ENCODE peak calls at places on chromosomes 16 and 17, in ten cellular contexts. L, N, M, R, X, W, F, G, E and D are unnamed samples.

GRCh38 chr17:74736423-74737298 is at the start of gene RAB37:
- DNase-seq in F (no peak), E (no peak), R (no peak), W (no peak), N (peak), L (no peak), X (peak), G (no peak), M (peak), D (peak)

GRCh38 chr16:47644661-47645060 is 183.5 kb downstream of the PHKB start:
- DNase-seq in G (no peak), E (no peak), W (no peak), X (no peak), R (no peak), L (no peak), N (no peak), F (peak), M (peak), D (no peak)

GRCh38 chr17:48310748-48311213 is 119.2 kb downstream of the SKAP1 start:
- DNase-seq in L (no peak), G (no peak), F (no peak), N (no peak), W (no peak), M (no peak), E (no peak), R (no peak), X (no peak), D (no peak)

GRCh38 chr16:73483934-73484712 is 436.2 kb upstream of the ZFHX3 start:
- DNase-seq in L (no peak), R (no peak), N (no peak), X (no peak), F (no peak), G (no peak), W (no peak), E (no peak), M (no peak), D (no peak)

GRCh38 chr16:56634715-56635440 is 2.4 kb downstream of the MT1M start:
- DNase-seq in M (no peak), X (no peak), G (no peak), F (no peak), N (no peak), R (no peak), W (no peak), E (no peak), L (no peak), D (no peak)

GRCh38 chr17:1713878-1714487 is 3.8 kb upstream of the TLCD2 start:
- DNase-seq in L (peak), M (no peak), E (no peak), X (peak), R (peak), W (no peak), F (peak), G (no peak), N (peak), D (no peak)

GRCh38 chr17:50076221-50076590 is 18.9 kb upstream of the PDK2 start:
- DNase-seq in N (no peak), X (no peak), E (no peak), F (no peak), L (no peak), R (no peak), W (no peak), M (no peak), G (no peak), D (no peak)

GRCh38 chr16:3774156-3774767 is 56.9 kb upstream of the TRAP1 start:
- DNase-seq in X (peak), G (no peak), E (no peak), L (no peak), M (no peak), R (peak), F (peak), N (no peak), W (no peak), D (no peak)

GRCh38 chr17:27986805-27987684 is 55.4 kb upstream of the NLK start:
- DNase-seq in G (no peak), L (peak), N (no peak), M (no peak), W (no peak), F (no peak), E (no peak), X (no peak), R (peak), D (no peak)

GRCh38 chr17:27990979-27991378 is 51.5 kb upstream of the NLK start:
- DNase-seq in G (no peak), L (no peak), F (no peak), M (no peak), X (no peak), N (no peak), E (no peak), R (no peak), W (no peak), D (no peak)

GRCh38 chr17:27989046-27989445 is 53.4 kb upstream of the NLK start:
- DNase-seq in E (no peak), F (no peak), R (no peak), G (no peak), N (no peak), L (peak), X (no peak), M (no peak), W (no peak), D (no peak)

GRCh38 chr17:27991594-27991993 is 50.9 kb upstream of the NLK start:
- DNase-seq in M (no peak), L (peak), R (no peak), E (no peak), G (no peak), X (no peak), N (no peak), F (no peak), W (no peak), D (no peak)

GRCh38 chr17:27990100-27990499 is 52.4 kb upstream of the NLK start:
- DNase-seq in G (no peak), N (no peak), L (no peak), R (no peak), X (no peak), M (no peak), W (no peak), E (no peak), F (no peak), D (no peak)
- TF ChIP-seq CTCF in G (no peak), N (no peak), L (no peak), R (no peak), X (no peak), M (no peak), W (no peak), E (no peak), F (no peak), D (no peak)

GRCh38 chr17:77528516-77529327 is 388.0 kb downstream of the SEC14L1 start:
- DNase-seq in M (no peak), X (no peak), R (no peak), G (no peak), N (no peak), W (no peak), E (peak), F (no peak), L (no peak), D (no peak)

GRCh38 chr17:77529328-77529650 is 388.5 kb downstream of the SEC14L1 start:
- DNase-seq in M (no peak), R (no peak), W (no peak), L (no peak), F (no peak), X (no peak), G (no peak), N (no peak), E (no peak), D (no peak)

GRCh38 chr17:77526728-77527355 is 386.1 kb downstream of the SEC14L1 start:
- DNase-seq in M (no peak), N (no peak), W (no peak), X (no peak), L (no peak), G (no peak), R (no peak), E (no peak), F (no peak), D (no peak)

GRCh38 chr17:77527394-77527793 is 386.6 kb downstream of the SEC14L1 start:
- DNase-seq in X (no peak), L (no peak), R (no peak), F (no peak), N (no peak), G (no peak), M (no peak), W (no peak), E (no peak), D (no peak)

GRCh38 chr17:77527836-77528505 is 387.2 kb downstream of the SEC14L1 start:
- DNase-seq in R (no peak), W (no peak), F (no peak), G (no peak), N (no peak), E (peak), L (no peak), M (no peak), X (no peak), D (no peak)
- H3K4me3 ChIP-seq in R (no peak), W (peak), F (no peak), G (no peak), N (peak), E (no peak), L (no peak), M (no peak), X (no peak), D (no peak)

DNA sequence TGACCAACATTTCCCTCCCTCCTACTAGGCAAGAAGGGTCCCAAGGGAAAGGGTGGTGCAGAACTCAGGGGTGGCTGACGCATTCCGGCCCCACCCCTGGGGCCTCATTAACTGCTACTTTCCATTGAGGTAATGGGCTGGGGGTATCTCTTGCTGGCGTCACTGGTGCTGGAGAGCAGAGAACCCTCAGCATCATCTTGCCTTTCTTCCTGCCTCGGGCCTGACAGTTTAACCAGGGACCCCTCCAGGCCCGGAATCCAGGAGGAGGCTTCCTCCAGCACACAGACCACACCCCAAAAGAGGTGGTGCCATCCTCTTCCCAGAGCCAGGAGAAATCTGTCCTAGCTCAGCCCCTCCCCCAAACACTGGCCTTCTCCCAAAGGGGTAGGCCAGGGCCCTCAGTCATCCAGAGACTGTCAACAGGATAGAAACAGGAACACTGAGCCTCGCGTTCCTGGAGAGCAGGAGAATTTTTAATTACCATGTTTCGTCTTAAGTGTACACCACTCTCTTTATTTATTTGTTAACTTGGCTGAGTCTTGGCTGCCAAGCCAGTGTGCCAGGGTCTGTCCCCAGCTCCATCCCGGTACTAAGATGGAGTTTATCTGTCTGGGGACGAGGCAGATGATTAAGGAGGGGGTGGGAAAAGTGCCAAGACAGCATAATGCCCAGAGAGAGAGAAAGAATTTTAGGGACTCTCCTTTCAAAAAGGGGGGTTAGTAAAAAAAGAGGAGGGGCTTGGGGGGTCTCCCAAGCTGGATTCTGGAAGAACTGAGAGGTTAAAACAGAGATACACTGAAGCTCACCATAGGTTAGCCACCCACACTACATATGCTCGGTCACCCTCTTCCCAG is 5.1 kb downstream of the ETV4 start:
- DNase-seq in R (no peak), N (no peak), E (no peak), M (peak), F (no peak), G (no peak), X (no peak), W (no peak), L (no peak), D (no peak)
- TF ChIP-seq POLR2A in R (no peak), N (no peak), E (no peak), M (no peak), F (no peak), G (no peak), X (no peak), W (no peak), L (no peak), D (no peak)

GRCh38 chr17:11140501-11140900 is 100.5 kb upstream of the SHISA6 start:
- DNase-seq in F (no peak), X (no peak), E (no peak), G (no peak), R (no peak), N (no peak), W (no peak), M (no peak), L (no peak), D (no peak)

GRCh38 chr17:11142231-11142630 is 98.8 kb upstream of the SHISA6 start:
- DNase-seq in G (no peak), N (no peak), W (no peak), M (no peak), R (no peak), E (no peak), L (no peak), X (no peak), F (no peak), D (no peak)

GRCh38 chr17:11140028-11140427 is 101.0 kb upstream of the SHISA6 start:
- DNase-seq in W (no peak), X (peak), L (no peak), E (no peak), M (no peak), G (no peak), R (no peak), F (no peak), N (no peak), D (no peak)

GRCh38 chr17:11144358-11145233 is 96.4 kb upstream of the SHISA6 start:
- DNase-seq in M (peak), R (no peak), F (no peak), G (peak), N (peak), E (no peak), L (no peak), X (peak), W (no peak), D (peak)
- TF ChIP-seq CTCF in M (peak), R (peak), F (no peak), G (no peak), N (peak), E (no peak), L (peak), X (peak), W (peak), D (no peak)

DNA sequence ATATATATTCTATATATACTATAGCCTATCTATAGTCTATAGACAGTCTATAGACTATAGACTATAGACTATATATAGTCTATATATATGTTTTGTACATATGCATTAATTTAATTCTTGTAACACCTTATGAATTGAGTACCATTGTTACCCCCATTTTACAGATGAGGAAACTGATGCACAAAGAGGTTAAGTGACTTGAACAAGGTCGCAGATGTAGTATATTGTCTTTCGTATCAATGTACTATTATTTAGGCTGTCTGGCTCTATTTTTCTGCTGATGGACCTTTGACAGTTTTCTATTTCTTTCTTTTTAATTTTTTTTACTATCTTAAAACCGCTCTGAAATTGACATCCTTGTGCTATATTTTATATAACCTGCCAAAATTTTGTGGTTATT is 14.6 kb downstream of the LRRC36 start:
- DNase-seq in E (no peak), N (no peak), F (no peak), G (no peak), X (no peak), L (no peak), R (no peak), M (no peak), W (no peak), D (no peak)
- H3K4me3 ChIP-seq in E (no peak), N (no peak), F (no peak), G (no peak), X (no peak), L (no peak), R (no peak), M (no peak), W (no peak), D (no peak)

GRCh38 chr17:81711814-81712467 is at the start of gene SLC25A10:
- DNase-seq in F (peak), G (no peak), N (peak), R (peak), X (peak), W (no peak), M (peak), L (peak), E (peak), D (peak)

GRCh38 chr17:81713004-81713555 is 996 bp downstream of the SLC25A10 start:
- DNase-seq in E (peak), M (no peak), W (no peak), N (no peak), G (no peak), X (no peak), F (no peak), R (no peak), L (no peak), D (no peak)

GRCh38 chr17:81712468-81713003 is 452 bp downstream of the SLC25A10 start:
- DNase-seq in L (no peak), W (no peak), F (no peak), G (no peak), E (peak), N (peak), X (peak), M (peak), R (no peak), D (peak)

GRCh38 chr17:81708739-81709185 is 3.3 kb upstream of the SLC25A10 start:
- DNase-seq in R (no peak), N (no peak), F (no peak), W (no peak), M (no peak), E (no peak), L (no peak), X (no peak), G (no peak), D (no peak)

DNA sequence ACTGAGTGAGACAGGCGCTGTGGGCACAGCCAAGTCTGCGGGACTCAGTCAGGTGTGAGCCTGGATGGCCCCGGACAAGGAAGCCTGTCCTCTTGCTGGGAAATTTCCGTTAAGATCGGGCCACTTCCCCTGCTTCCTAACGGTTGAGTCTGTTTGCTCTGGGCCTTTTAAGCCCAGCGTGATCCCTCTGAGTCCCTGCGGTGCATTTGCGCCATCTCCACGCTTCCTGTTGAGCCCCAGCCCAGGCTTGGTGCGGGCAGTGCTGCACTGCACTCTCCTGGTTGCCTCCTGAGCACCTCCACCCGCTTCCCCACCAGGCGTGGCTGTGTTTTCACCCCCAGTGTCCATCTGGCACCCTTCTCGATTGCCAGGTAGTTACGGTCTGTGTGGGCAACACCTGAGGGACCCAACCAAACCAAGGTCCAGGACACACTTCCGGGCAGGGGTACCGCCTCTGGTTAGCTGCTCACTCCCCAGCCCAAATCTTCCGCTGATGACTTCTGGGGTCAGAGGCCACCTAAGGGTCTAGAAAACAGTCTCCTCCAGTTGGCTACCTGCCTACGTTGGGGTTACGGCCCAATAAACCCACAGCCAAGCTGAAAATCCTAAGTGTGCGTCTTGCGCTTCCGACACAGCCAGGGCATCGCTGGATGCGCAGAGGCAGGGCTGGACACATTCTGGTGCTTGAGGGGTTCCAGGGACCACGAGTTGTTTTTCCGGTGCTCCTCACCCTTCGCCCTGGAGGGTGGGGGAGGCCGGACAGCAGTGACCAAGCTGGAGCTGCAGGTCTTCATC is 1.4 kb upstream of the SLC25A10 start:
- DNase-seq in L (no peak), M (peak), G (no peak), F (no peak), X (peak), R (no peak), N (no peak), E (no peak), W (no peak), D (no peak)
- TF ChIP-seq POLR2A in L (no peak), M (peak), G (no peak), F (no peak), X (no peak), R (no peak), N (peak), E (no peak), W (no peak), D (no peak)

GRCh38 chr16:48865511-48865910 is 255.5 kb upstream of the N4BP1 start:
- DNase-seq in L (no peak), X (no peak), F (no peak), M (no peak), W (no peak), N (no peak), G (no peak), E (no peak), R (no peak), D (no peak)

GRCh38 chr16:48864055-48864454 is 254.1 kb upstream of the N4BP1 start:
- DNase-seq in L (no peak), E (no peak), F (no peak), R (no peak), W (no peak), M (no peak), G (no peak), N (no peak), X (no peak), D (no peak)

GRCh38 chr16:48860341-48860740 is 250.4 kb upstream of the N4BP1 start:
- DNase-seq in R (no peak), W (no peak), E (no peak), G (no peak), F (no peak), N (no peak), X (no peak), M (no peak), L (no peak), D (no peak)

GRCh38 chr16:48862087-48862532 is 252.1 kb upstream of the N4BP1 start:
- DNase-seq in F (peak), W (no peak), X (no peak), E (no peak), L (no peak), G (no peak), N (no peak), R (peak), M (no peak), D (no peak)
- TF ChIP-seq CTCF in F (peak), W (no peak), X (no peak), E (no peak), L (no peak), G (no peak), N (no peak), R (peak), M (no peak), D (no peak)

GRCh38 chr16:17013067-17013466 is 457.7 kb downstream of the XYLT1 start:
- DNase-seq in E (no peak), W (no peak), N (no peak), F (no peak), L (no peak), G (no peak), R (no peak), X (no peak), M (no peak), D (no peak)
- H3K4me3 ChIP-seq in E (no peak), W (no peak), N (no peak), F (no peak), L (no peak), G (no peak), R (no peak), X (no peak), M (no peak), D (no peak)